ENCODE peak calls at places on chromosomes 11 and 22, in six cellular contexts. C is stimulated activated CD8-positive, alpha-beta memory T cell treated with anti-CD3 and anti-CD28 coated beads, Interleukin-2, amount 100 ng/mL, for 1 hour; I is stimulated activated CD4-positive, alpha-beta T cell treated with anti-CD3 and anti-CD28 coated beads, Interleukin-12 subunit alpha, Interleukin-12 subunit beta, amount 100 ng/mL, for 48 hours; N is progenitor cell of endocrine pancreas; P is amygdala; A is kidney tubule cell. O is an unnamed sample.

GRCh38 chr22:23268877-23269276 is 88.6 kb downstream of the BCR start:
- DNase-seq in C (no peak), N (no peak), A (no peak), I (no peak), P (no peak), O (no peak)

GRCh38 chr11:35420371-35420770 is 1.0 kb upstream of the SLC1A2 start:
- DNase-seq in C (no peak), P (no peak), N (no peak), I (no peak), A (no peak), O (no peak)

GRCh38 chr22:22710719-22711531 is 66.5 kb downstream of the GGTLC2 start:
- DNase-seq in C (peak), N (peak), P (no peak), I (peak), A (peak), O (no peak)

GRCh38 chr22:44363980-44364749 is 51.4 kb upstream of the SHISAL1 start:
- DNase-seq in P (no peak), C (no peak), I (no peak), A (no peak), N (no peak), O (peak)

GRCh38 chr11:11400635-11401232 is 47.7 kb upstream of the CSNK2A3 start:
- DNase-seq in I (no peak), N (no peak), A (no peak), P (no peak), C (no peak), O (no peak)

GRCh38 chr22:20918663-20919220 is 1.5 kb downstream of the CRKL start:
- DNase-seq in N (no peak), C (no peak), A (peak), P (no peak), I (no peak), O (no peak)

GRCh38 chr11:100367892-100368291 is 319.2 kb upstream of the ARHGAP42 start:
- DNase-seq in N (no peak), A (no peak), I (no peak), C (no peak), P (no peak), O (no peak)

GRCh38 chr11:69383372-69383771 is 89.4 kb downstream of the MYEOV start:
- DNase-seq in A (no peak), P (no peak), C (no peak), I (no peak), N (no peak), O (peak)

GRCh38 chr11:20131744-20132666 is 28.3 kb downstream of the DBX1 start:
- DNase-seq in P (peak), A (peak), I (peak), N (peak), C (no peak), O (no peak)

O was measured in chondrocyte.